ENCODE peak calls at places on chromosomes 11 and 22, in nine cellular contexts. J is T47D, M is SW480, N is ELR, X is right atrium auricular region, V is K562, P is T-helper 1 cell, T is cardiac muscle cell, C is T1000. E is an unnamed sample.
A peak's percentile ranks its signal among the peaks of the same experiment; 100 is the strongest.

GRCh38 chr11:2790581-2790925 is 90.8 kb upstream of the KCNQ1OT1 start:
- DNase-seq in P (peak; percentile 5), T (no peak), J (no peak), N (no peak), M (no peak), X (peak; percentile 36), V (no peak), C (no peak), E (no peak)

GRCh38 chr22:17199131-17199731 is 20.0 kb downstream of the ADA2 start:
- DNase-seq in N (no peak), V (no peak), X (no peak), T (peak; percentile 84), J (no peak), C (no peak), M (no peak), P (no peak), E (peak; percentile 90)

GRCh38 chr22:17563936-17564391 is 666 bp downstream of the SLC25A18 start:
- DNase-seq in C (no peak), X (no peak), P (no peak), J (no peak), N (peak; percentile 45), V (no peak), T (peak; percentile 75), M (no peak), E (peak; percentile 59)

GRCh38 chr11:122209619-122210377 is 93.8 kb upstream of the BLID start:
- DNase-seq in M (no peak), C (peak; percentile 75), X (peak; percentile 90), V (no peak), P (no peak), T (peak; percentile 97), J (no peak), N (peak; percentile 54), E (peak; percentile 58)

GRCh38 chr11:19842505-19842904 is 129.9 kb downstream of the NAV2 start:
- DNase-seq in J (no peak), C (no peak), N (peak; percentile 4), X (no peak), T (no peak), V (no peak), M (no peak), P (no peak), E (no peak)

GRCh38 chr11:109960831-109961230 is 132.4 kb upstream of the ZC3H12C start:
- DNase-seq in C (no peak), J (no peak), M (no peak), V (no peak), X (peak; percentile 73), T (peak; percentile 98), P (no peak), N (no peak), E (no peak)

GRCh38 chr11:2699185-2699530 is 636 bp downstream of the KCNQ1OT1 start:
- DNase-seq in J (no peak), T (no peak), V (no peak), C (no peak), M (peak; percentile 31), N (peak; percentile 39), X (no peak), P (peak; percentile 11), E (peak; percentile 48)

GRCh38 chr11:26332572-26332915 is 614 bp downstream of the ANO3 start:
- DNase-seq in C (no peak), J (no peak), V (no peak), X (no peak), N (no peak), P (no peak), T (peak; percentile 84), M (no peak), E (no peak)

GRCh38 chr11:111098091-111098490 is 147.4 kb upstream of the POU2AF2 start:
- DNase-seq in M (no peak), V (no peak), T (no peak), X (no peak), J (no peak), N (no peak), P (no peak), C (no peak), E (no peak)

GRCh38 chr22:20805972-20806471 is 32.1 kb downstream of the SERPIND1 start:
- DNase-seq in V (no peak), C (no peak), J (no peak), X (no peak), N (peak; percentile 56), M (no peak), P (no peak), T (peak; percentile 28), E (no peak)

GRCh38 chr11:73317373-73317772 is 9.3 kb downstream of the ARHGEF17 start:
- DNase-seq in T (peak; percentile 51), C (no peak), P (no peak), M (no peak), X (no peak), V (no peak), N (no peak), J (no peak), E (no peak)

GRCh38 chr22:26983311-26983710 is 325.9 kb downstream of the MIAT start:
- DNase-seq in C (no peak), M (no peak), V (no peak), N (no peak), T (no peak), J (no peak), P (no peak), X (no peak), E (no peak)

GRCh38 chr22:44305888-44306287 is 6.9 kb downstream of the SHISAL1 start:
- DNase-seq in V (no peak), T (no peak), C (no peak), N (no peak), J (no peak), M (no peak), X (no peak), P (no peak), E (no peak)

GRCh38 chr11:66126064-66126463 is 56.0 kb downstream of the PACS1 start:
- DNase-seq in X (no peak), M (no peak), C (no peak), J (no peak), T (no peak), P (no peak), N (no peak), V (no peak), E (no peak)

GRCh38 chr11:116062526-116063171 is 558.4 kb upstream of the CADM1 start:
- DNase-seq in N (no peak), V (peak; percentile 19), C (no peak), J (no peak), M (no peak), X (no peak), P (no peak), T (no peak), E (peak; percentile 98)

GRCh38 chr22:50314455-50315288 is 7.2 kb upstream of the PLXNB2 start:
- DNase-seq in V (peak; percentile 52), N (no peak), J (no peak), P (no peak), M (no peak), T (no peak), X (no peak), C (no peak), E (no peak)

GRCh38 chr11:690738-691633 is 4.0 kb downstream of the DEAF1 start:
- DNase-seq in J (no peak), V (peak; percentile 32), C (no peak), N (no peak), P (no peak), T (peak; percentile 28), M (no peak), X (no peak), E (no peak)

GRCh38 chr11:6437993-6438392 is 2.8 kb downstream of the HPX start:
- DNase-seq in V (no peak), X (no peak), T (no peak), C (no peak), N (no peak), P (no peak), M (no peak), J (no peak), E (no peak)

GRCh38 chr11:2157294-2158040 is 3.5 kb downstream of the INS start:
- DNase-seq in J (no peak), P (no peak), N (no peak), T (no peak), X (no peak), C (no peak), M (no peak), V (no peak), E (no peak)

GRCh38 chr22:30927806-30928205 is 40.8 kb downstream of the MORC2 start:
- DNase-seq in P (no peak), V (no peak), T (no peak), M (no peak), J (no peak), X (no peak), N (no peak), C (no peak), E (no peak)